ENCODE peak calls at places on chromosomes 7 and 10, in five cellular contexts. S is heart right ventricle, U is GM23248, Q is fibroblast of lung, I is tibial nerve. Y is an unnamed sample. For H3K9me3, the result is how much of the 10 kb centered on the place peaks cover.

GRCh38 chr7:9231683-9232082 is 798.3 kb downstream of the NXPH1 start:
- DNase-seq in S (no peak), U (no peak), Q (no peak), I (no peak), Y (no peak)

GRCh38 chr10:80158126-80158525 is 25.6 kb downstream of the PLAC9 start:
- DNase-seq in S (no peak), U (no peak), Q (no peak), I (no peak), Y (no peak)

GRCh38 chr7:2219606-2220005 is 13.1 kb downstream of the MAD1L1 start:
- DNase-seq in S (no peak), U (no peak), Q (no peak), I (no peak), Y (no peak)

GRCh38 chr10:59724098-59724938 is 14.7 kb upstream of the SLC16A9 start:
- DNase-seq in S (no peak), U (no peak), Q (peak), I (no peak), Y (no peak)

GRCh38 chr10:97355571-97355975 is 21.0 kb upstream of the FRAT2 start:
- DNase-seq in S (no peak), U (peak), Q (no peak), I (no peak), Y (no peak)

GRCh38 chr7:85104432-85105205 is 82.2 kb downstream of the SEMA3D start:
- DNase-seq in S (no peak), U (peak), Q (peak), I (no peak), Y (no peak)

GRCh38 chr7:909358-910329 is 33.3 kb downstream of the GET4 start:
- DNase-seq in S (peak), U (peak), Q (peak), I (peak), Y (peak)

GRCh38 chr7:141500608-141501007 is 50.6 kb upstream of the AGK start:
- DNase-seq in S (no peak), U (no peak), Q (no peak), I (no peak), Y (no peak)

GRCh38 chr10:85600744-85601081 is 765.9 kb downstream of the GRID1 start:
- DNase-seq in S (no peak), U (no peak), Q (no peak), I (no peak), Y (no peak)

GRCh38 chr7:16811555-16811954 is 6.8 kb upstream of the AGR2 start:
- DNase-seq in S (no peak), U (peak), Q (peak), I (no peak), Y (no peak)

GRCh38 chr10:71063431-71063830 is 148.9 kb upstream of the UNC5B start:
- DNase-seq in S (no peak), U (no peak), Q (no peak), I (no peak), Y (no peak)

GRCh38 chr10:28915989-28916588 is 238.8 kb downstream of the BAMBI start:
- DNase-seq in S (no peak), U (no peak), Q (no peak), I (no peak), Y (no peak)

GRCh38 chr10:133489816-133490588 is 36.3 kb downstream of the SCART1 start:
- DNase-seq in S (no peak), U (no peak), Q (no peak), I (no peak), Y (no peak)

GRCh38 chr10:133481086-133481643 is 27.4 kb downstream of the SCART1 start:
- DNase-seq in S (no peak), U (no peak), Q (no peak), I (no peak), Y (no peak)

GRCh38 chr10:133487085-133487484 is 33.3 kb downstream of the SCART1 start:
- DNase-seq in S (no peak), U (no peak), Q (no peak), I (no peak), Y (no peak)

GRCh38 chr10:133481657-133482056 is 27.9 kb downstream of the SCART1 start:
- DNase-seq in S (no peak), U (no peak), Q (no peak), I (no peak), Y (no peak)

DNA sequence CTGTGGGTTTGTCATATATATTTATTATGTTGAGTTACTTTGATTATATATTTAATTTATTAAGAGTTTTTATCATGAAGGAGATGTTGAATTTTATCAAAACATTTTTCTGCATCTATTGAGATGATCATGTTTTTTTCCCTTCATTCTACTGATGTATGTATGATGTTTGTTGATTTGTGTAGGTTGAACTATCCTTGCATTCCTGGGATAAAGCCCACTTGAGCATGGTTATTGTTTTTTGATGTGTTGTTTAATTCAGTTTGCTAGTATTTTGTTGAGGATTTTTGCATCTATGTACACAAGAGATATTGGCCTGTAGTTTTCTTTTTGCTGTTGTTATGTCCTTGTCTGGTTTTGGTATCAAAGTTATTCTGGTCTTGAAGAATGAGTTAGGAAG is 31.1 kb downstream of the SCART1 start:
- DNase-seq in S (no peak), U (no peak), Q (no peak), I (no peak), Y (no peak)
- H3K9me3 ChIP-seq in S (half or more), U (under half), Q (under half), I (under half), Y (under half)

DNA sequence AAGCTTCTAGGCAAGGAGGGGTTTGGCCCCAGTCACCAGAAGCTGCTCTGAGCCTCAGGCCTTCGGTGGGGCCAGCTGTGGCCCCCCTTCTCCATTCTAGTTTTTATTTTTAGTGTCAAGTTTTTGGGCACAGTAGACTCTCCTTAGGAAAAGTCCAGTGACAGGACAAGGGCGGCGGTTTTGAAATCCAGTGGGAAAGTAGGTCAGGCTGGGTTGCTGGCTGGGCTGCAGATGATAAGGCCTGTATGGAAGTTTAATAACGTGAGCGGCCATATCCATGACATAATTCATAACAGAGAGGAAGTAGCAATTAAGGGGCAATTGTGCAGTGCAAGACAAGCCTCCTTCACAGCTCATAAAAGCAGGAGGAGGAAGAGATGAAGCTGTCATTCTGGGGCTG is 87.1 kb upstream of the ZNF716 start:
- DNase-seq in S (no peak), U (no peak), Q (no peak), I (no peak), Y (no peak)
- H3K9me3 ChIP-seq in S (under half), U (under half), Q (under half), I (under half), Y (under half)

GRCh38 chr10:52858722-52859121 is 86.1 kb upstream of the MBL2 start:
- DNase-seq in S (no peak), U (no peak), Q (no peak), I (no peak), Y (no peak)
- H3K9me3 ChIP-seq in S (under half), U (under half), Q (under half), I (under half), Y (under half)

DNA sequence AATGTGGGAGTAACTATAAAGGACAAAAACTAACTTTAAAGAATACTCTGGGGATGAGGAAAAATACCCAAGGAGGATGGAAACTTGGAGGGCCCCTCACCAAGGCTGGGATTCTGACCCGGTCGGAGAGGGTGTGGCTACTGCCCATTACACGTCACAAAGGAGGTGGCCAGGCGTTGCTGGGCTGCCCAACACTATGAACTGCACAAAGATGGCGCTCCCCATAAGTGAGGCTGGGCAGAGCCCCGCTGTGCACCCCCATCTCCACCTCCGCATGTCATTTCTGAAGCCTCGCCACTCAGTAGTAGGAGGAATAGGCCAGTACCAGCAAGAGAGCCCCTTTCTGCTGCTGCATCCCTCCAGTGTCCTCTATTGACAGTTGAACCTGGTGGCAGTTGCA is 290.1 kb upstream of the ZNF32 start:
- DNase-seq in S (no peak), U (no peak), Q (no peak), I (no peak), Y (no peak)
- H3K9me3 ChIP-seq in S (under half), U (under half), Q (under half), I (under half), Y (under half)

GRCh38 chr7:153943428-153944370 is 108.5 kb upstream of the DPP6 start:
- DNase-seq in S (no peak), U (no peak), Q (no peak), I (no peak), Y (no peak)

GRCh38 chr7:153939177-153939576 is 113.0 kb upstream of the DPP6 start:
- DNase-seq in S (no peak), U (no peak), Q (no peak), I (no peak), Y (no peak)

GRCh38 chr7:153939654-153940053 is 112.5 kb upstream of the DPP6 start:
- DNase-seq in S (no peak), U (no peak), Q (no peak), I (no peak), Y (no peak)

GRCh38 chr7:153942036-153942435 is 110.2 kb upstream of the DPP6 start:
- DNase-seq in S (no peak), U (no peak), Q (no peak), I (no peak), Y (no peak)

DNA sequence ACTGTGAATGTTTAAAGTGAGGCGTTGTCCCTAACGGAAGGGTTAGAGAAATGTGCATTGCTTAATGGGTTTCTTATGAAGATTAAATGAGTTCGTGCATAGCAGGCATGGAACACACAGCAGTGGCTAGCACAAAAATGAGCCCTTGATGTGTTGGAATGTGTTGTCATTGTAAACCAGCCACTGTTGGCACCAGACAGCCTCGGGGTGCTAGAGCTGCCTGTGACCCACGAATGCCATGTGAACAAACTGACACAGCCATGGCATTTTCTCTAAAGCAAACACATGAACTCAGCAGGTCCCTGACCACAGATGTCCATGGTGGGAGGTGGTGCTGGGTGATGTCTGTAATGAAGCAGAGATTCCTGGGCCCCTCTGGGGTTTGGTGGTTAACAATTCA is 111.1 kb upstream of the DPP6 start:
- DNase-seq in S (no peak), U (no peak), Q (no peak), I (no peak), Y (no peak)
- H3K9me3 ChIP-seq in S (under half), U (under half), Q (under half), I (under half), Y (under half)

DNA sequence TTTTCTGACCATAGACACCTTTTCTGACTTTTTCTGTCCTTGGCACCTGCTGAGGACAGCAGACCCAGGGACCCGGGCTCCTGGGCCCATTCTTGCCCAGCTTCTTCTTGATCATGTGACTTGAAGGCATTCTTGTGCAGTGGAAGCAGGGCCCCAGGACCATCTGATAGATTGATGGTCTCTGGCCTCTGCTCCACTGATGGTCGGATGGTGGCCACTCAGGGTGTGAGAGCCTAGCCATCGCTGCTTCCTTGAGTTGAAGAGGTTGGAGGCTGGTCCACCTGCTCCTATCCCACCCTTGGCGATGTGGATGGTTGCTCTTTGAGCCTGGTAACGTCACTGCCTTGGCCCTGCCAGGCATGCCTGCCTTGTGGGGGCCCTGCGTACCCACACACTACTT is 37.8 kb upstream of the ZNF716 start:
- DNase-seq in S (no peak), U (no peak), Q (no peak), I (no peak), Y (no peak)
- H3K9me3 ChIP-seq in S (under half), U (under half), Q (under half), I (under half), Y (under half)

GRCh38 chr7:34696415-34696814 is 38.4 kb downstream of the NPSR1 start:
- DNase-seq in S (no peak), U (no peak), Q (no peak), I (no peak), Y (no peak)
- H3K9me3 ChIP-seq in S (half or more), U (under half), Q (under half), I (under half), Y (under half)

GRCh38 chr7:155979566-155979965 is 167.3 kb upstream of the SHH start:
- DNase-seq in S (no peak), U (no peak), Q (no peak), I (no peak), Y (peak)
- H3K9me3 ChIP-seq in S (under half), U (under half), Q (under half), I (under half), Y (under half)

GRCh38 chr7:158315326-158315725 is 272.3 kb downstream of the PTPRN2 start:
- DNase-seq in S (no peak), U (no peak), Q (no peak), I (no peak), Y (no peak)
- H3K9me3 ChIP-seq in S (under half), U (under half), Q (under half), I (under half), Y (under half)

GRCh38 chr10:63987212-63987611 is 466.0 kb downstream of the REEP3 start:
- DNase-seq in S (no peak), U (no peak), Q (no peak), I (no peak), Y (no peak)

DNA sequence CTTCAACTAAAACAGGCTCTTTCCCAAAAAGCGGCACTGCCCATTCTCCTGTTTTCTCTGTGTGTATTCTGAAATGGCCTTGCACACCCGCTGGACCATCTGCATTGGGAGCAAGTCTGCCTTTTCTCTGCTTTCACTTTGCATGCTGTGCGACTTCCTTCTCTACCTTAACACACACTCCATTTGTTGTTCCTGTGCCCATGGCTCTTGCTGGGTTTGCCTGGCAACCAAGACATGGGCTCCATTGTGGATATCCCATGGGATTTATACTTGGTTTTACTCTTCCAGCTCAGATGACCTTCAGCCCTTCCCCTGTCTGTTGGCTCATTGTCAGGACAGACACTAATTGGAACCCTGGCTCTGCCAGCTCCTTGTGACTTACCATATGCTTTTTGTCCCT is 465.3 kb downstream of the REEP3 start:
- DNase-seq in S (no peak), U (no peak), Q (no peak), I (no peak), Y (no peak)
- H3K9me3 ChIP-seq in S (under half), U (under half), Q (under half), I (under half), Y (under half)

Y was measured in tibial artery.